ENCODE peak calls at places on chromosomes 5 and 9, in five cellular contexts. P is HFF-Myc; A is CD8-positive, alpha-beta T cell; E is lung; I is PC-3. X is an unnamed sample.

GRCh38 chr9:8346291-8346690 is 546.7 kb upstream of the DMAC1 start:
- DNase-seq in P (no peak), A (no peak), E (no peak), I (no peak), X (no peak)

GRCh38 chr5:59134770-59135169 is 551.9 kb downstream of the RAB3C start:
- DNase-seq in P (no peak), A (no peak), E (no peak), I (no peak), X (no peak)

GRCh38 chr5:142324377-142324870 is 397 bp downstream of the SPRY4 start:
- DNase-seq in P (no peak), A (peak; percentile 9), E (no peak), I (no peak), X (peak; percentile 87)

GRCh38 chr9:127021664-127022337 is 100.6 kb downstream of the ANGPTL2 start:
- DNase-seq in P (peak; percentile 96), A (no peak), E (peak; percentile 57), I (no peak), X (peak; percentile 90)

GRCh38 chr9:31715250-31715649 is 669.2 kb upstream of the ACO1 start:
- DNase-seq in P (no peak), A (no peak), E (peak; percentile 36), I (no peak), X (no peak)

GRCh38 chr9:8644571-8644970 is 845.0 kb upstream of the DMAC1 start:
- DNase-seq in P (no peak), A (no peak), E (no peak), I (no peak), X (no peak)

GRCh38 chr5:66134407-66134843 is 9.7 kb upstream of the SREK1 start:
- DNase-seq in P (no peak), A (no peak), E (no peak), I (no peak), X (no peak)

GRCh38 chr9:116081437-116082110 is 72.0 kb upstream of the PAPPA start:
- DNase-seq in P (no peak), A (no peak), E (no peak), I (no peak), X (no peak)

GRCh38 chr5:657570-657969 is 35.6 kb downstream of the TPPP start:
- DNase-seq in P (no peak), A (no peak), E (no peak), I (peak; percentile 89), X (no peak)

GRCh38 chr9:25602366-25603044 is 75.7 kb downstream of the TUSC1 start:
- DNase-seq in P (no peak), A (no peak), E (no peak), I (peak; percentile 53), X (no peak)

GRCh38 chr9:124257865-124258764 is at the start of gene NEK6:
- DNase-seq in P (no peak), A (peak; percentile 8), E (no peak), I (peak; percentile 31), X (no peak)

GRCh38 chr5:33049298-33049697 is 338.2 kb downstream of the NPR3 start:
- DNase-seq in P (no peak), A (no peak), E (no peak), I (peak; percentile 82), X (no peak)

GRCh38 chr9:77848897-77849296 is 182.7 kb downstream of the GNAQ start:
- DNase-seq in P (no peak), A (no peak), E (peak; percentile 70), I (peak; percentile 24), X (no peak)

GRCh38 chr9:18976368-18977238 is 56.4 kb downstream of the SAXO1 start:
- DNase-seq in P (peak; percentile 60), A (no peak), E (no peak), I (peak; percentile 62), X (no peak)

GRCh38 chr9:2053883-2054845 is 39.0 kb downstream of the SMARCA2 start:
- DNase-seq in P (no peak), A (peak; percentile 48), E (no peak), I (no peak), X (no peak)

GRCh38 chr5:59673438-59674058 is 220.0 kb downstream of the PDE4D start:
- DNase-seq in P (peak; percentile 44), A (no peak), E (no peak), I (peak; percentile 70), X (no peak)

GRCh38 chr9:122767821-122768220 is 20.9 kb upstream of the OR5C1 start:
- DNase-seq in P (no peak), A (no peak), E (no peak), I (no peak), X (no peak)

GRCh38 chr9:138010861-138011260 is 133.3 kb downstream of the CACNA1B start:
- DNase-seq in P (no peak), A (no peak), E (peak; percentile 24), I (no peak), X (no peak)

GRCh38 chr9:131330814-131331600 is 41.5 kb downstream of the PLPP7 start:
- DNase-seq in P (no peak), A (no peak), E (no peak), I (no peak), X (no peak)

GRCh38 chr5:158619083-158619788 is 480.5 kb downstream of the EBF1 start:
- DNase-seq in P (no peak), A (no peak), E (no peak), I (no peak), X (no peak)

GRCh38 chr5:50995285-50995942 is 329.0 kb downstream of the PARP8 start:
- DNase-seq in P (no peak), A (no peak), E (no peak), I (peak; percentile 5), X (no peak)

GRCh38 chr5:178284095-178284675 is 51.6 kb upstream of the PHYKPL start:
- DNase-seq in P (peak; percentile 5), A (no peak), E (no peak), I (peak; percentile 73), X (no peak)

GRCh38 chr9:414595-414994 is 199.9 kb downstream of the DOCK8 start:
- DNase-seq in P (no peak), A (no peak), E (no peak), I (no peak), X (no peak)

GRCh38 chr5:7904170-7904569 is 35.2 kb downstream of the MTRR start:
- DNase-seq in P (no peak), A (no peak), E (no peak), I (peak; percentile 94), X (no peak)

GRCh38 chr5:128469924-128470323 is 68.1 kb downstream of the FBN2 start:
- DNase-seq in P (no peak), A (no peak), E (no peak), I (no peak), X (no peak)

GRCh38 chr5:999724-1000123 is 8.9 kb upstream of the NKD2 start:
- DNase-seq in P (no peak), A (no peak), E (no peak), I (no peak), X (peak; percentile 48)

DNA sequence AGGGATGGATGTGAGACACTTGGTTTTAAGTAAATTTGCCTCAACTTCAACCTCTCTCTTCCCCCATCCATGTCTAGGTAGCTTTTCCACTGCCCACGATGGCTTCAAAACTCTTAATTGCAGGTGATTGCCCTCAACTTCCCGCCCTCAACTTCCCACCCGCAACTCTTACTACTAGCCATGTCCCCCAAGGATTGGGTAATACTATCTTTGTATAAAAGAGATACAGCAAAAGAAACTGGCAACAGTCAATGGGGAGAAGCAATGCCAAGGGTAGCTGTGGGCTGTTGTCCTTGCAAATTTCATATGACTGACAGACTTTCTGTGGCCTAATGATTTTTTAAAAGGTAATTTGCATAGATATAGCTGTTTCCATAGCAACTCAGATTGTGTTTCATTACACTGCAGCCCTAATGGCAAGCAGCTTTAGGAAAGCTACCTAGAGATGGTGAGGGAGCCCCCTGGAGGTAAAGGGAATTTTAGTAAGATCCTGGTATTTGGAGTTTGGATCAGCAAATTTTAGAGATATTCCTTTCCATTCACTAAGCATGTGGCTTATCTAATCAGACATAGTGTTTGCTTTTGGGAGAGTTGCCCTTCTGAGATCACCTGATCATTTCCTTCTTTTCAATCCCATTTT is 421.5 kb upstream of the DAP start:
- DNase-seq in P (peak; percentile 16), A (no peak), E (no peak), I (peak; percentile 80), X (no peak)
- TF ChIP-seq CTCF in P (peak; percentile 50), A (no peak), E (no peak), I (peak; percentile 97), X (peak; percentile 70)

GRCh38 chr5:97046270-97046982 is 96.0 kb downstream of the LIX1 start:
- DNase-seq in P (no peak), A (no peak), E (no peak), I (peak; percentile 22), X (no peak)

GRCh38 chr5:97042981-97043380 is 99.4 kb downstream of the LIX1 start:
- DNase-seq in P (no peak), A (no peak), E (peak; percentile 57), I (no peak), X (no peak)

GRCh38 chr5:97041239-97041638 is 101.2 kb downstream of the LIX1 start:
- DNase-seq in P (no peak), A (no peak), E (no peak), I (no peak), X (no peak)

GRCh38 chr5:97043511-97043910 is 98.9 kb downstream of the LIX1 start:
- DNase-seq in P (no peak), A (no peak), E (no peak), I (no peak), X (no peak)

DNA sequence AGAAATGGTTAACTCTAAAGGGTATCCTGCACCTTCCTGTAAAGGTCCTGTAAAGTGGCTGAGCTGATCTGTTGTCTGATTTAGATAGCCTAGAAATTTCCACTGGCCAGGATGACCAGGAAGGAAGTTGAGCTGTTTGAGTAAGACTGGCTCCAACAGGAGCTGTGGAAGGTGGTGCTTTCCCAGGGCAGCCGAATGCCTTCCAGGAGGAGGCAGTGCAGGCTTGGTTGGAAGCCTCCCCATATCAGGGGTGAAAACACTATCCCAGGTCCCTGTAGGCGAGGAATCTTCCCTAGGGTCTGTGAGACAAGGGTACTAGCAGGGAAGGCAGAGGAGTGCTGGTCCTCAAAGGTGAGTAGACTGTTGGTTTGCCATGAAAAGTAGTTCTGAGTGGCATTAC is 98.4 kb downstream of the LIX1 start:
- DNase-seq in P (no peak), A (no peak), E (no peak), I (peak; percentile 49), X (no peak)
- TF ChIP-seq CTCF in P (peak; percentile 47), A (no peak), E (no peak), I (peak; percentile 55), X (peak; percentile 37)

GRCh38 chr5:41968153-41968723 is 43.2 kb downstream of the FBXO4 start:
- DNase-seq in P (no peak), A (no peak), E (no peak), I (no peak), X (no peak)
- TF ChIP-seq CTCF in P (peak; percentile 20), A (no peak), E (no peak), I (peak; percentile 63), X (no peak)

GRCh38 chr9:96651626-96652025 is 3.5 kb downstream of the PRXL2C start:
- DNase-seq in P (no peak), A (no peak), E (no peak), I (peak; percentile 61), X (no peak)
- TF ChIP-seq CTCF in P (peak; percentile 29), A (peak; percentile 56), E (no peak), I (peak; percentile 73), X (peak; percentile 71)

GRCh38 chr5:174624754-174625506 is 99.5 kb upstream of the MSX2 start:
- DNase-seq in P (no peak), A (no peak), E (no peak), I (no peak), X (no peak)
- TF ChIP-seq CTCF in P (no peak), A (no peak), E (no peak), I (no peak), X (no peak)

X was measured in osteocyte.